ENCODE peak calls at places on chromosomes 2 and 18, in four cellular contexts. One of them, this sample, is unnamed.

GRCh38 chr2:159185401-159186130 is 100.9 kb downstream of the WDSUB1 start:
- DNase-seq in right atrium auricular region: no peak
- DNase-seq in upper lobe of right lung: no peak
- DNase-seq in left lung: no peak
- DNase-seq in this sample: no peak

GRCh38 chr2:185978634-185979405 is 240.2 kb downstream of the FSIP2 start:
- DNase-seq in right atrium auricular region: no peak
- DNase-seq in upper lobe of right lung: no peak
- DNase-seq in left lung: no peak
- DNase-seq in this sample: no peak

GRCh38 chr2:159086874-159087273 is 118.4 kb downstream of the TANC1 start:
- DNase-seq in right atrium auricular region: no peak
- DNase-seq in upper lobe of right lung: no peak
- DNase-seq in left lung: no peak
- DNase-seq in this sample: no peak

GRCh38 chr2:20580690-20581437 is 70.0 kb downstream of the HS1BP3 start:
- DNase-seq in right atrium auricular region: no peak
- DNase-seq in upper lobe of right lung: peak; percentile 19
- DNase-seq in left lung: no peak
- DNase-seq in this sample: peak; percentile 51

GRCh38 chr2:136129601-136130000 is 11.7 kb upstream of the CXCR4 start:
- DNase-seq in right atrium auricular region: no peak
- DNase-seq in upper lobe of right lung: no peak
- DNase-seq in left lung: no peak
- DNase-seq in this sample: no peak

GRCh38 chr2:156947261-156947660 is 310.2 kb upstream of the GALNT5 start:
- DNase-seq in right atrium auricular region: no peak
- DNase-seq in upper lobe of right lung: no peak
- DNase-seq in left lung: no peak
- DNase-seq in this sample: no peak

GRCh38 chr2:155215037-155215707 is 516.7 kb downstream of the KCNJ3 start:
- DNase-seq in right atrium auricular region: no peak
- DNase-seq in upper lobe of right lung: no peak
- DNase-seq in left lung: no peak
- DNase-seq in this sample: no peak

GRCh38 chr18:63427566-63427965 is 5.3 kb upstream of the VPS4B start:
- DNase-seq in right atrium auricular region: no peak
- DNase-seq in upper lobe of right lung: no peak
- DNase-seq in left lung: no peak
- DNase-seq in this sample: no peak

GRCh38 chr18:50287028-50287440 is 458 bp downstream of the CXXC1 start:
- DNase-seq in right atrium auricular region: no peak
- DNase-seq in upper lobe of right lung: peak; percentile 70
- DNase-seq in left lung: no peak
- DNase-seq in this sample: no peak

GRCh38 chr2:108535380-108535677 is 1.1 kb downstream of the LIMS1 start:
- DNase-seq in right atrium auricular region: no peak
- DNase-seq in upper lobe of right lung: no peak
- DNase-seq in left lung: no peak
- DNase-seq in this sample: no peak

GRCh38 chr2:163692611-163693482 is 43.0 kb downstream of the FIGN start:
- DNase-seq in right atrium auricular region: no peak
- DNase-seq in upper lobe of right lung: no peak
- DNase-seq in left lung: no peak
- DNase-seq in this sample: no peak

GRCh38 chr2:235300368-235301201 is 193.3 kb upstream of the AGAP1 start:
- DNase-seq in right atrium auricular region: no peak
- DNase-seq in upper lobe of right lung: peak; percentile 80
- DNase-seq in left lung: peak; percentile 61
- DNase-seq in this sample: no peak

GRCh38 chr2:201199847-201200246 is 16.9 kb downstream of the CASP10 start:
- DNase-seq in right atrium auricular region: no peak
- DNase-seq in upper lobe of right lung: no peak
- DNase-seq in left lung: no peak
- DNase-seq in this sample: no peak

GRCh38 chr2:161122772-161123530 is 37.3 kb upstream of the TANK start:
- DNase-seq in right atrium auricular region: peak; percentile 70
- DNase-seq in upper lobe of right lung: no peak
- DNase-seq in left lung: no peak
- DNase-seq in this sample: no peak

GRCh38 chr2:230873670-230874401 is 9.1 kb downstream of the ITM2C start:
- DNase-seq in right atrium auricular region: no peak
- DNase-seq in upper lobe of right lung: peak; percentile 58
- DNase-seq in left lung: no peak
- DNase-seq in this sample: no peak

GRCh38 chr2:54176577-54176976 is 61.2 kb downstream of the ACYP2 start:
- DNase-seq in right atrium auricular region: peak; percentile 65
- DNase-seq in upper lobe of right lung: peak; percentile 64
- DNase-seq in left lung: peak; percentile 43
- DNase-seq in this sample: peak; percentile 81

GRCh38 chr2:60275958-60276357 is 277.5 kb downstream of the BCL11A start:
- DNase-seq in right atrium auricular region: no peak
- DNase-seq in upper lobe of right lung: no peak
- DNase-seq in left lung: no peak
- DNase-seq in this sample: no peak

GRCh38 chr2:65366595-65367125 is 65.7 kb downstream of the SPRED2 start:
- DNase-seq in right atrium auricular region: no peak
- DNase-seq in upper lobe of right lung: no peak
- DNase-seq in left lung: no peak
- DNase-seq in this sample: no peak

GRCh38 chr18:8744656-8745055 is 39.3 kb downstream of the MTCL1 start:
- DNase-seq in right atrium auricular region: no peak
- DNase-seq in upper lobe of right lung: no peak
- DNase-seq in left lung: no peak
- DNase-seq in this sample: no peak

GRCh38 chr2:74146929-74147728 is 583 bp downstream of the BOLA3 start:
- DNase-seq in right atrium auricular region: peak; percentile 58
- DNase-seq in upper lobe of right lung: no peak
- DNase-seq in left lung: no peak
- DNase-seq in this sample: no peak

GRCh38 chr2:231467613-231468525 is 3.6 kb upstream of the NCL start:
- DNase-seq in right atrium auricular region: no peak
- DNase-seq in upper lobe of right lung: peak; percentile 50
- DNase-seq in left lung: no peak
- DNase-seq in this sample: peak; percentile 69

GRCh38 chr2:26469092-26469710 is 8.7 kb downstream of the OTOF start:
- DNase-seq in right atrium auricular region: no peak
- DNase-seq in upper lobe of right lung: no peak
- DNase-seq in left lung: peak; percentile 66
- DNase-seq in this sample: peak; percentile 68

GRCh38 chr2:9327873-9328352 is 95.4 kb downstream of the ITGB1BP1 start:
- DNase-seq in right atrium auricular region: no peak
- DNase-seq in upper lobe of right lung: no peak
- DNase-seq in left lung: no peak
- DNase-seq in this sample: no peak
- H3K36me3 ChIP-seq in right atrium auricular region: peaks cover 20% of the 10 kb centered on the region
- H3K36me3 ChIP-seq in upper lobe of right lung: peaks cover 5% of the 10 kb centered on the region
- H3K36me3 ChIP-seq in left lung: no peaks in the 10 kb centered on the region
- H3K36me3 ChIP-seq in this sample: no peaks in the 10 kb centered on the region

GRCh38 chr2:217756375-217757107 is 246.3 kb downstream of the TNS1 start:
- DNase-seq in right atrium auricular region: no peak
- DNase-seq in upper lobe of right lung: peak; percentile 85
- DNase-seq in left lung: peak; percentile 58
- DNase-seq in this sample: peak; percentile 84
- H3K4me3 ChIP-seq in right atrium auricular region: peak overlapping the region; percentile 18
- H3K4me3 ChIP-seq in upper lobe of right lung: no peak overlapping the region
- H3K4me3 ChIP-seq in left lung: no peak overlapping the region
- H3K4me3 ChIP-seq in this sample: no peak overlapping the region

DNA sequence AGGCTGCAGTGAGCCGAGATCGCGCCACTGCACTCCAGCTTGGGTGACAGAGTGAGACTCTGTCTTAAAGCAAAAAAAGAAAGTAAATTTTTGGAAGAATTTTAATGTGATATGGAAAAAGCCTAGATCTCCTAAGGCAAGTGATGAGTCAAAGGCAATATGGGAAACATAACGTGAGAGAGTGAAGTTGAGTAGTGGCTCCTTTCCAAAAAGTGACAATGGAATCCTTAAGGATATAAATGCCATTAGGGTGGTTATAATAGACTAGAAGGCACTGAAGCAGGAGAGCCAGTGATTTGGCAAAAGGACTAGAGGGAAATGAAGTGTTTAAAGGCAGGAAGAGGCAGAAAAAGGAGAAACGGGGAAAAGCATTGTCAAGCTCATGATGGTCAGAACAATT is 25.6 kb downstream of the ARHGAP28 start:
- DNase-seq in right atrium auricular region: no peak
- DNase-seq in upper lobe of right lung: no peak
- DNase-seq in left lung: no peak
- DNase-seq in this sample: no peak
- H3K27ac ChIP-seq in right atrium auricular region: no peak overlapping the region
- H3K27ac ChIP-seq in upper lobe of right lung: no peak overlapping the region
- H3K27ac ChIP-seq in left lung: no peak overlapping the region
- H3K27ac ChIP-seq in this sample: no peak overlapping the region

DNA sequence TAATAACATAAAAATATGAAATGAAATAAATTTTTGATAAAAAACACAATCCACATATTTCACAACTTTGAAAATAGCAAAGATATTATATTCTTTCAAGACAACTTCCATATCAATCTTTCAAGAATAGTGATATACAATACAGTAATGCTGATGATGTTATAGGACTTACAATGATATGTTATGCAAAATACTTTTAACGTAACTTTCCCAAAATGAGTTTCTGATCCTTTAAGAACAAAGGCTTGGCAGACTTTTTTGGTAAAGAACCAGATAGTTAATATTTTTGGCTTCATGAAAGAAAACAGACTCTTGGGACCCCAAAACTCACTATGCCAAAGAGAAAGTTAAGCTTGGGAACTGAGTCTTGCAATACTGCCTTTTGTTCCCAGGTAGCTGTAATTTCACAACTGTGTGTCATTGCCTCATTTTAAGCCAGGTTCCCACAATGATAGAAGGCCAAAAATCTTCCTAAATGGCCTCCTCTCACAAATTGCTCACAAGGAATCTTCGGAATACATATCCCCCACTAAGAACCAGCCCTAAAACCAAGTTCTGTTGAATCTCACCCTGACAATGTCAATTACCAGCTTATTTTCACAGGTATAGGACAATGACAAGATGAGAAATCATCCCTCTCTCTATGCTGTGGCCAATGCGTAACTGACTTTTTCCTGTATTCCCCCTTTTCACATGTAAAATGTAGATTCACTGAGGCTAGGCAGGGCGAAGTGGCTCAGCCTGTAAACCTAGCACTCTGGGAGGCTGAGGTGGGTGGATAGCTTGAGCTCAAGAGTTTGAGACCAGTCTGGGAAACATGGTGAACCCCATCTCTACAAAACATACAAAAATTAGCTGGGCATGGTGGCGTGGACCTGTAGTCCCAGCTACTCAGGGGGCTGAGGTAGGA is 54.8 kb upstream of the STRN start:
- DNase-seq in right atrium auricular region: no peak
- DNase-seq in upper lobe of right lung: no peak
- DNase-seq in left lung: no peak
- DNase-seq in this sample: no peak
- H3K36me3 ChIP-seq in right atrium auricular region: peaks cover 16% of the 10 kb centered on the region
- H3K36me3 ChIP-seq in upper lobe of right lung: peaks cover 86% of the 10 kb centered on the region
- H3K36me3 ChIP-seq in left lung: no peaks in the 10 kb centered on the region
- H3K36me3 ChIP-seq in this sample: peaks cover 3% of the 10 kb centered on the region

GRCh38 chr2:176103634-176104337 is 3.3 kb upstream of the HOXD11 start:
- DNase-seq in right atrium auricular region: no peak
- DNase-seq in upper lobe of right lung: no peak
- DNase-seq in left lung: no peak
- DNase-seq in this sample: no peak
- H3K4me3 ChIP-seq in right atrium auricular region: no peak overlapping the region
- H3K4me3 ChIP-seq in upper lobe of right lung: no peak overlapping the region
- H3K4me3 ChIP-seq in left lung: no peak overlapping the region
- H3K4me3 ChIP-seq in this sample: no peak overlapping the region

GRCh38 chr2:30412392-30413321 is 34.4 kb upstream of the LCLAT1 start:
- DNase-seq in right atrium auricular region: no peak
- DNase-seq in upper lobe of right lung: no peak
- DNase-seq in left lung: peak; percentile 41
- DNase-seq in this sample: no peak
- H3K27ac ChIP-seq in right atrium auricular region: peak overlapping the region; percentile 82
- H3K27ac ChIP-seq in upper lobe of right lung: peak overlapping the region; percentile 59
- H3K27ac ChIP-seq in left lung: no peak overlapping the region
- H3K27ac ChIP-seq in this sample: peak overlapping the region; percentile 84

DNA sequence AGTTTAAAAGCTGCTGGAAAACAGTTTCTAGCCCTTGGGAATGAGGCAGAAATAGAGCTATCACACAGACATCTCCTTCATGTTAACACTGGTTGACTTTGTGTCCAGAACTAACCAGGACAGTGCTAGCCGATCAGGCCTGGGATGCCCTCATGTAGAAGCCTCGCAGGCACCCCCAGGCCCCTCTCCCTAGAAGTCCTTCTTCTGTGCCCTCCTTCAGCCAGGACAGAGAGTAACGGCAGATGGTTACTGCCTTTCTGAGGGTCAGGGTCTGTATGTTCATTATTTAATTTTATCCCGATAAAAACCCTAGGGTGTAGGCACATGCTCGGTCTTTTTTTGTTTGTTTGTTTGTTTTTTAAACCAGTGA is 10.7 kb upstream of the RPL31 start:
- DNase-seq in right atrium auricular region: no peak
- DNase-seq in upper lobe of right lung: no peak
- DNase-seq in left lung: no peak
- DNase-seq in this sample: no peak
- H3K36me3 ChIP-seq in right atrium auricular region: peaks cover 38% of the 10 kb centered on the region
- H3K36me3 ChIP-seq in upper lobe of right lung: peaks cover 4% of the 10 kb centered on the region
- H3K36me3 ChIP-seq in left lung: no peaks in the 10 kb centered on the region
- H3K36me3 ChIP-seq in this sample: no peaks in the 10 kb centered on the region

GRCh38 chr2:15684161-15685042 is 92.7 kb downstream of the DDX1 start:
- DNase-seq in right atrium auricular region: no peak
- DNase-seq in upper lobe of right lung: no peak
- DNase-seq in left lung: no peak
- DNase-seq in this sample: no peak

GRCh38 chr2:15685143-15685542 is 93.5 kb downstream of the DDX1 start:
- DNase-seq in right atrium auricular region: no peak
- DNase-seq in upper lobe of right lung: no peak
- DNase-seq in left lung: no peak
- DNase-seq in this sample: no peak

GRCh38 chr2:15687720-15688119 is 96.1 kb downstream of the DDX1 start:
- DNase-seq in right atrium auricular region: no peak
- DNase-seq in upper lobe of right lung: no peak
- DNase-seq in left lung: no peak
- DNase-seq in this sample: no peak

GRCh38 chr2:15687243-15687642 is 95.6 kb downstream of the DDX1 start:
- DNase-seq in right atrium auricular region: no peak
- DNase-seq in upper lobe of right lung: no peak
- DNase-seq in left lung: no peak
- DNase-seq in this sample: no peak

DNA sequence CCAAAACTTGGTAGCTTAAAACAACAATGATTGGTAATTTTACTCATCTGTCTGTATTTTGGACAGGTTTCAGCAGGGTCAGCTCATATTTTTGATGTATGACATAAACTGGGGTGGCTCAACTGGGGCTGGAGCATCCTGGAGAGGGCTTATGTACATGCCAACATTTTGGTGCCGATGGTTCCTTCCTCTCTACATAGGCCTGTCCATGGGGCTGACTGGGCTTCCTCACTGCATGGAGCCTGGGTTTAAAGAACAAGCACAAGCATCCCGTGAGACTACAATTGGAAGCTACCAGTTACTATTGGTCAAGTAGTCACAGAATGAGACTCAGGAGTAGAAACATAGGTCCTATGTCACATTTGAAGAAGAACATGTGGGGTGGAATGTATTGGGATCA is 95.0 kb downstream of the DDX1 start:
- DNase-seq in right atrium auricular region: no peak
- DNase-seq in upper lobe of right lung: no peak
- DNase-seq in left lung: no peak
- DNase-seq in this sample: no peak
- H3K4me3 ChIP-seq in right atrium auricular region: no peak overlapping the region
- H3K4me3 ChIP-seq in upper lobe of right lung: no peak overlapping the region
- H3K4me3 ChIP-seq in left lung: no peak overlapping the region
- H3K4me3 ChIP-seq in this sample: no peak overlapping the region